ENCODE peak calls at places on chromosomes 3 and 15, in eight cellular contexts. W is heart left ventricle, O is stomach, E is NT2/D1, F is left lung, B is uterus, D is K562, Q is iPS DF 6.9. M is an unnamed sample.

GRCh38 chr15:100009372-100009771 is 276.1 kb upstream of the LYSMD4 start:
- DNase-seq in W (no peak), O (no peak), E (no peak), F (no peak), B (no peak), D (no peak), Q (no peak), M (no peak)

GRCh38 chr3:45730409-45731154 is 41.4 kb downstream of the SACM1L start:
- DNase-seq in W (no peak), O (no peak), E (no peak), F (no peak), B (no peak), D (no peak), Q (no peak), M (no peak)

GRCh38 chr3:148178508-148178907 is 519.2 kb upstream of the AGTR1 start:
- DNase-seq in W (no peak), O (no peak), E (no peak), F (no peak), B (no peak), D (no peak), Q (no peak), M (no peak)

GRCh38 chr3:155554777-155555445 is 190.0 kb downstream of the PLCH1 start:
- DNase-seq in W (no peak), O (no peak), E (no peak), F (no peak), B (no peak), D (no peak), Q (no peak), M (no peak)

GRCh38 chr3:43953814-43954241 is 263.1 kb downstream of the ABHD5 start:
- DNase-seq in W (no peak), O (no peak), E (no peak), F (no peak), B (no peak), D (no peak), Q (no peak), M (no peak)

GRCh38 chr3:161096771-161097367 is 8.3 kb downstream of the B3GALNT1 start:
- DNase-seq in W (no peak), O (peak; percentile 34), E (peak; percentile 47), F (no peak), B (no peak), D (no peak), Q (no peak), M (peak; percentile 62)

GRCh38 chr15:27873825-27874224 is 225.3 kb downstream of the OCA2 start:
- DNase-seq in W (no peak), O (no peak), E (no peak), F (no peak), B (no peak), D (no peak), Q (no peak), M (no peak)

GRCh38 chr3:126472277-126473006 is 3.2 kb downstream of the ZXDC start:
- DNase-seq in W (no peak), O (peak; percentile 71), E (no peak), F (peak; percentile 92), B (peak; percentile 62), D (peak; percentile 72), Q (no peak), M (peak; percentile 63)

GRCh38 chr3:133208184-133208583 is 170.0 kb downstream of the TMEM108 start:
- DNase-seq in W (no peak), O (no peak), E (no peak), F (no peak), B (no peak), D (no peak), Q (no peak), M (no peak)

GRCh38 chr3:40079203-40079844 is 230.2 kb upstream of the EIF1B start:
- DNase-seq in W (no peak), O (no peak), E (no peak), F (no peak), B (no peak), D (no peak), Q (no peak), M (no peak)

GRCh38 chr3:188584162-188584529 is 430.2 kb downstream of the LPP start:
- DNase-seq in W (no peak), O (no peak), E (no peak), F (no peak), B (no peak), D (no peak), Q (no peak), M (no peak)

GRCh38 chr3:188320757-188321156 is 166.8 kb downstream of the LPP start:
- DNase-seq in W (no peak), O (no peak), E (no peak), F (no peak), B (no peak), D (no peak), Q (no peak), M (no peak)

GRCh38 chr15:82540984-82541431 is 751 bp upstream of the RPS17 start:
- DNase-seq in W (no peak), O (no peak), E (no peak), F (no peak), B (peak; percentile 24), D (peak; percentile 37), Q (no peak), M (peak; percentile 72)

GRCh38 chr3:166484470-166484869 is 647.2 kb upstream of the BCHE start:
- DNase-seq in W (no peak), O (no peak), E (no peak), F (no peak), B (no peak), D (no peak), Q (no peak), M (no peak)

GRCh38 chr3:72549819-72550581 is 298.2 kb downstream of the SHQ1 start:
- DNase-seq in W (no peak), O (no peak), E (no peak), F (no peak), B (no peak), D (no peak), Q (no peak), M (no peak)

GRCh38 chr3:31692714-31693113 is 160.0 kb downstream of the STT3B start:
- DNase-seq in W (no peak), O (no peak), E (no peak), F (no peak), B (no peak), D (no peak), Q (no peak), M (no peak)

GRCh38 chr15:35673093-35673573 is 127.2 kb upstream of the DPH6 start:
- DNase-seq in W (peak; percentile 35), O (peak; percentile 36), E (no peak), F (no peak), B (no peak), D (peak; percentile 80), Q (no peak), M (no peak)
- H3K4me3 ChIP-seq in W (no peak overlapping the region), O (no peak overlapping the region), E (no peak overlapping the region), F (no peak overlapping the region), B (no peak overlapping the region), D (no peak overlapping the region), Q (no peak overlapping the region), M (no peak overlapping the region)

GRCh38 chr3:129565902-129566301 is 22.9 kb downstream of the H1-8 start:
- DNase-seq in W (no peak), O (no peak), E (no peak), F (no peak), B (no peak), D (no peak), Q (no peak), M (no peak)
- H3K36me3 ChIP-seq in W (peaks cover 89% of the 10 kb centered on the region), O (peaks cover 25% of the 10 kb centered on the region), E (peaks cover 99% of the 10 kb centered on the region), F (no peaks in the 10 kb centered on the region), B (no peaks in the 10 kb centered on the region), D (peaks cover 15% of the 10 kb centered on the region), Q (peaks cover 5% of the 10 kb centered on the region), M (no peaks in the 10 kb centered on the region)

DNA sequence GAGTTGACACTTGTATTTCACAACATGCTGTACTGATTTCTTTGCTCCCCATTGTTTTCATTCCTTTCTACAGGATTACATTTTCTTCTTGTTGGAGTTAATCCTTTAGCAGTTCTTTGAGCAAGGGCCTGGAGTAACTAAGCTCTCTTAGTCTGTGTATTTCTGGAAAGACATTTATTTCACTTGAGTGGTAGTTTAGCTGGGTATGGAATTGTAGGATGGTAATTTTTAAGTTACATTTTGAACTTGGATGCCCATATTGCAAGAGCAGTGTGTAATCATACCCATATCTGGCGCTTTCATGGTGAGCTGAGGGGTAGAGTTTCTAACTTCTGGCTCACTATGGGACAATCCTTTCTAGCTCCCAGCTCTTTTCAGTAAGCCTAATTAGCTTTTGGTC is 74.6 kb downstream of the SLC6A11 start:
- DNase-seq in W (no peak), O (no peak), E (no peak), F (no peak), B (no peak), D (no peak), Q (no peak), M (no peak)
- H3K27me3 ChIP-seq in W (no peaks in the 10 kb centered on the region), O (no peaks in the 10 kb centered on the region), E (no peaks in the 10 kb centered on the region), F (no peaks in the 10 kb centered on the region), B (no peaks in the 10 kb centered on the region), D (no peaks in the 10 kb centered on the region), Q (peaks cover 3% of the 10 kb centered on the region), M (no peaks in the 10 kb centered on the region)

DNA sequence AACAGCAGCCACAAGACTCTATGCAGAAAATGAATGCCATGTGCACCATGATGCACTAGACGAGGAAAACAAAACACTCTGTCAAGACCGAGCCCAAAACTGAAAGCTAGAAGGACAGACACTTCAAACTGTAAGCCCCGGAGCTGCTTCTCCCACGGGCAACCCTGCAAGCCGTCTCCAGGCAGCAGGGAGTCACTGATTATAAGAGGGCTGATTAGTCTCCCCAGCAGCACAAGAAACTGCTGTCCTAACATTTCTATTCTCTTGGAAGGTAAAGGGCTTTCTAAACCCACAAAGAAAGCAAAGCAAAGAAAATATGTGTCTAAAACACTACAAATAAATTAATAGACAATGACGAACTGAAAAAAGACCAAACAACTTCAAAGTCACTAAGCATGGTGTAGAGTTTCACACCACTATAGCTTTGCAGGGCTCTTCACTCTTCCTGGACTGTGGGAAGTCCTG is 15.5 kb downstream of the TBC1D2B start:
- DNase-seq in W (no peak), O (no peak), E (no peak), F (peak; percentile 73), B (no peak), D (peak; percentile 35), Q (no peak), M (no peak)
- H3K4me3 ChIP-seq in W (no peak overlapping the region), O (no peak overlapping the region), E (no peak overlapping the region), F (no peak overlapping the region), B (no peak overlapping the region), D (no peak overlapping the region), Q (no peak overlapping the region), M (no peak overlapping the region)

GRCh38 chr3:197136744-197137143 is 107.1 kb upstream of the MELTF start:
- DNase-seq in W (no peak), O (no peak), E (no peak), F (no peak), B (no peak), D (no peak), Q (no peak), M (no peak)
- H3K36me3 ChIP-seq in W (peaks cover 55% of the 10 kb centered on the region), O (peaks cover 14% of the 10 kb centered on the region), E (peaks cover 60% of the 10 kb centered on the region), F (no peaks in the 10 kb centered on the region), B (peaks cover 2% of the 10 kb centered on the region), D (peaks cover 67% of the 10 kb centered on the region), Q (no peaks in the 10 kb centered on the region), M (peaks cover 3% of the 10 kb centered on the region)

DNA sequence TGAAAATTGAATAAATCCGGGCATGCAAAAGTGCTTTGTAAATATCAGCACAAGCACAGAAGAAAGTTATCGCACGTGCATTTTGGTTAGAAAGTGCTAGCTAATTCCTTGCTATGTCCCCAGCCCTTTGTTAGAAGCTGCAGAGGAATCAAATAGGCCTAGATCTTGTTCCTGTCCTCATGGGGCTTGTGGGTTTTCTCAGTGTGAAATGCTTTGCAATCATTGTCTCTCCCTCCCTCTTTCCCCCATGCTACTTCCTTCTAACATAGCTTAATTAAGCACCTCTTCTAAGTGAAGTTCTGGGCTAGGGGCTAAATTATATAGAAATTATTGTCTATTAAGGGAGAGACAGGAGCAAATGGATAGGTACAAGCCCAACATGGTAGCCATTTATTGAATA is 271.7 kb downstream of the RPLP1 start:
- DNase-seq in W (no peak), O (no peak), E (no peak), F (no peak), B (no peak), D (no peak), Q (no peak), M (no peak)
- H3K27me3 ChIP-seq in W (peaks cover 3% of the 10 kb centered on the region), O (no peaks in the 10 kb centered on the region), E (no peaks in the 10 kb centered on the region), F (no peaks in the 10 kb centered on the region), B (no peaks in the 10 kb centered on the region), D (no peaks in the 10 kb centered on the region), Q (no peaks in the 10 kb centered on the region), M (no peaks in the 10 kb centered on the region)